ENCODE peak calls at places on chromosomes 7 and 10, in nine cellular contexts. One of them, this sample, is unnamed.

GRCh38 chr10:49758249-49758930 is 3.7 kb downstream of the OGDHL start:
- DNase-seq in T-helper 9 cell: no peak
- DNase-seq in skeletal muscle cell: no peak
- DNase-seq in NCI-H1436: no peak
- DNase-seq in endothelial cell: no peak
- DNase-seq in GM03348: no peak
- DNase-seq in frontal cortex: peak; percentile 2
- DNase-seq in left kidney: no peak
- DNase-seq in cardiac septum: no peak
- DNase-seq in this sample: no peak

GRCh38 chr7:142110098-142110497 is 1.4 kb upstream of the MGAM2 start:
- DNase-seq in T-helper 9 cell: no peak
- DNase-seq in skeletal muscle cell: no peak
- DNase-seq in NCI-H1436: no peak
- DNase-seq in endothelial cell: no peak
- DNase-seq in GM03348: no peak
- DNase-seq in frontal cortex: no peak
- DNase-seq in left kidney: no peak
- DNase-seq in cardiac septum: no peak
- DNase-seq in this sample: no peak

GRCh38 chr10:101120884-101121660 is 10.0 kb upstream of the TLX1 start:
- DNase-seq in T-helper 9 cell: peak; percentile 24
- DNase-seq in skeletal muscle cell: no peak
- DNase-seq in NCI-H1436: no peak
- DNase-seq in endothelial cell: no peak
- DNase-seq in GM03348: no peak
- DNase-seq in frontal cortex: no peak
- DNase-seq in left kidney: no peak
- DNase-seq in cardiac septum: no peak
- DNase-seq in this sample: no peak

GRCh38 chr10:103921750-103922195 is 3.8 kb upstream of the STN1 start:
- DNase-seq in T-helper 9 cell: no peak
- DNase-seq in skeletal muscle cell: peak; percentile 4
- DNase-seq in NCI-H1436: peak; percentile 46
- DNase-seq in endothelial cell: no peak
- DNase-seq in GM03348: no peak
- DNase-seq in frontal cortex: no peak
- DNase-seq in left kidney: peak; percentile 51
- DNase-seq in cardiac septum: no peak
- DNase-seq in this sample: no peak

GRCh38 chr7:30327813-30328212 is 43.4 kb downstream of the ZNRF2 start:
- DNase-seq in T-helper 9 cell: no peak
- DNase-seq in skeletal muscle cell: no peak
- DNase-seq in NCI-H1436: no peak
- DNase-seq in endothelial cell: no peak
- DNase-seq in GM03348: peak; percentile 24
- DNase-seq in frontal cortex: no peak
- DNase-seq in left kidney: no peak
- DNase-seq in cardiac septum: no peak
- DNase-seq in this sample: no peak

GRCh38 chr7:28582226-28582625 is 169.9 kb downstream of the CREB5 start:
- DNase-seq in T-helper 9 cell: no peak
- DNase-seq in skeletal muscle cell: no peak
- DNase-seq in NCI-H1436: no peak
- DNase-seq in endothelial cell: no peak
- DNase-seq in GM03348: no peak
- DNase-seq in frontal cortex: no peak
- DNase-seq in left kidney: no peak
- DNase-seq in cardiac septum: no peak
- DNase-seq in this sample: no peak

GRCh38 chr7:130891254-130892094 is 157.5 kb upstream of the KLF14 start:
- DNase-seq in T-helper 9 cell: no peak
- DNase-seq in skeletal muscle cell: peak; percentile 92
- DNase-seq in NCI-H1436: no peak
- DNase-seq in endothelial cell: no peak
- DNase-seq in GM03348: peak; percentile 59
- DNase-seq in frontal cortex: no peak
- DNase-seq in left kidney: no peak
- DNase-seq in cardiac septum: no peak
- DNase-seq in this sample: peak; percentile 96

GRCh38 chr7:74429153-74429747 is 24.5 kb upstream of the GTF2IRD1 start:
- DNase-seq in T-helper 9 cell: no peak
- DNase-seq in skeletal muscle cell: peak; percentile 67
- DNase-seq in NCI-H1436: no peak
- DNase-seq in endothelial cell: no peak
- DNase-seq in GM03348: peak; percentile 70
- DNase-seq in frontal cortex: no peak
- DNase-seq in left kidney: peak; percentile 94
- DNase-seq in cardiac septum: no peak
- DNase-seq in this sample: peak; percentile 88

GRCh38 chr10:15137636-15138035 is 30.9 kb downstream of the NMT2 start:
- DNase-seq in T-helper 9 cell: no peak
- DNase-seq in skeletal muscle cell: peak; percentile 14
- DNase-seq in NCI-H1436: no peak
- DNase-seq in endothelial cell: no peak
- DNase-seq in GM03348: peak; percentile 18
- DNase-seq in frontal cortex: no peak
- DNase-seq in left kidney: no peak
- DNase-seq in cardiac septum: no peak
- DNase-seq in this sample: peak; percentile 47

GRCh38 chr10:5234106-5234877 is 37.7 kb downstream of the AKR1C4 start:
- DNase-seq in T-helper 9 cell: no peak
- DNase-seq in skeletal muscle cell: peak; percentile 84
- DNase-seq in NCI-H1436: no peak
- DNase-seq in endothelial cell: no peak
- DNase-seq in GM03348: peak; percentile 57
- DNase-seq in frontal cortex: no peak
- DNase-seq in left kidney: no peak
- DNase-seq in cardiac septum: no peak
- DNase-seq in this sample: peak; percentile 61

GRCh38 chr7:65974191-65974801 is 7.7 kb downstream of the GUSB start:
- DNase-seq in T-helper 9 cell: no peak
- DNase-seq in skeletal muscle cell: no peak
- DNase-seq in NCI-H1436: no peak
- DNase-seq in endothelial cell: no peak
- DNase-seq in GM03348: no peak
- DNase-seq in frontal cortex: no peak
- DNase-seq in left kidney: no peak
- DNase-seq in cardiac septum: no peak
- DNase-seq in this sample: no peak

GRCh38 chr10:112461029-112461887 is 14.2 kb downstream of the VTI1A start:
- DNase-seq in T-helper 9 cell: no peak
- DNase-seq in skeletal muscle cell: peak; percentile 72
- DNase-seq in NCI-H1436: no peak
- DNase-seq in endothelial cell: no peak
- DNase-seq in GM03348: peak; percentile 56
- DNase-seq in frontal cortex: no peak
- DNase-seq in left kidney: no peak
- DNase-seq in cardiac septum: no peak
- DNase-seq in this sample: peak; percentile 73

GRCh38 chr10:13550813-13551212 is 22.0 kb upstream of the BEND7 start:
- DNase-seq in T-helper 9 cell: no peak
- DNase-seq in skeletal muscle cell: no peak
- DNase-seq in NCI-H1436: no peak
- DNase-seq in endothelial cell: no peak
- DNase-seq in GM03348: no peak
- DNase-seq in frontal cortex: no peak
- DNase-seq in left kidney: no peak
- DNase-seq in cardiac septum: no peak
- DNase-seq in this sample: no peak